ENCODE peak calls at places on chromosomes 1 and 21, in nine cellular contexts. I is dermis blood vessel endothelial cell; B is heart left ventricle; W is AG10803; Z is NCI-H1105; A is CD8-positive, alpha-beta memory T cell; Y is T-helper 9 cell; J is adrenal gland; T is activated CD8-positive, alpha-beta memory T cell treated with anti-CD3 and anti-CD28 coated beads for 24 hours. M is an unnamed sample.

GRCh38 chr1:152917794-152918193 is 9.4 kb downstream of the IVL start:
- DNase-seq in I (no peak), B (no peak), W (no peak), Z (no peak), A (no peak), Y (no peak), J (peak), T (no peak), M (peak)

GRCh38 chr1:234882898-234883297 is 245.7 kb downstream of the TOMM20 start:
- DNase-seq in I (no peak), B (no peak), W (no peak), Z (no peak), A (no peak), Y (no peak), J (peak), T (no peak), M (no peak)

GRCh38 chr1:13700521-13701273 is 709 bp downstream of the PRDM2 start:
- DNase-seq in I (peak), B (peak), W (peak), Z (peak), A (peak), Y (peak), J (peak), T (no peak), M (peak)

GRCh38 chr21:28669331-28669730 is 323.3 kb downstream of the LTN1 start:
- DNase-seq in I (no peak), B (no peak), W (no peak), Z (no peak), A (no peak), Y (no peak), J (no peak), T (no peak), M (no peak)

GRCh38 chr1:63799324-63799723 is 25.5 kb downstream of the ROR1 start:
- DNase-seq in I (no peak), B (no peak), W (peak), Z (no peak), A (no peak), Y (no peak), J (no peak), T (no peak), M (peak)

GRCh38 chr21:21396424-21396823 is 398.2 kb downstream of the NCAM2 start:
- DNase-seq in I (no peak), B (no peak), W (no peak), Z (no peak), A (no peak), Y (no peak), J (no peak), T (no peak), M (no peak)

GRCh38 chr1:93537924-93538323 is 90.0 kb downstream of the FNBP1L start:
- DNase-seq in I (peak), B (no peak), W (no peak), Z (no peak), A (no peak), Y (no peak), J (no peak), T (no peak), M (peak)

GRCh38 chr21:16125274-16125673 is 395.5 kb downstream of the USP25 start:
- DNase-seq in I (no peak), B (no peak), W (peak), Z (no peak), A (no peak), Y (no peak), J (no peak), T (no peak), M (peak)

GRCh38 chr21:33850985-33851384 is 64.6 kb downstream of the ATP5PO start:
- DNase-seq in I (no peak), B (no peak), W (no peak), Z (no peak), A (no peak), Y (no peak), J (no peak), T (no peak), M (no peak)

GRCh38 chr1:59985901-59986735 is 59.5 kb upstream of the CYP2J2 start:
- DNase-seq in I (no peak), B (no peak), W (peak), Z (no peak), A (no peak), Y (no peak), J (no peak), T (no peak), M (peak)

GRCh38 chr1:186768906-186769305 is 59.8 kb upstream of the PLA2G4A start:
- DNase-seq in I (no peak), B (no peak), W (no peak), Z (no peak), A (no peak), Y (no peak), J (no peak), T (no peak), M (no peak)

GRCh38 chr1:171600852-171601251 is 21.2 kb upstream of the MYOCOS start:
- DNase-seq in I (no peak), B (no peak), W (no peak), Z (no peak), A (no peak), Y (no peak), J (no peak), T (no peak), M (no peak)

GRCh38 chr1:202854787-202855186 is 34.2 kb downstream of the RABIF start:
- DNase-seq in I (no peak), B (no peak), W (no peak), Z (no peak), A (no peak), Y (no peak), J (no peak), T (no peak), M (no peak)

GRCh38 chr1:216771922-216772321 is 48.7 kb upstream of the ESRRG start:
- DNase-seq in I (no peak), B (no peak), W (no peak), Z (no peak), A (no peak), Y (no peak), J (no peak), T (no peak), M (no peak)

M was measured in EL.